ENCODE peak calls at places on chromosomes 12 and 14, in eight cellular contexts. X is activated CD4-positive, alpha-beta T cell treated with anti-CD3 and anti-CD28 coated beads for 24 hours; H is fibroblast of lung; T is stimulated activated CD8-positive, alpha-beta memory T cell treated with anti-CD3 and anti-CD28 coated beads, Interleukin-4, amount 100 ng/mL, for 24 hours; F is CD8-positive, alpha-beta T cell; I is activated CD4-positive, alpha-beta memory T cell treated with anti-CD3 and anti-CD28 coated beads, Interleukin-2, amount 10 ng/mL, durations not matched to agents 7 days and 5 days; B is CD8-positive, alpha-beta memory T cell; V is type B pancreatic cell. L is an unnamed sample.

GRCh38 chr12:106139422-106140141 is 828 bp upstream of the NUAK1 start:
- DNase-seq in X (no peak), H (peak), T (peak), F (no peak), I (no peak), B (no peak), V (peak), L (peak)

GRCh38 chr14:88016768-88017167 is 11.8 kb downstream of the GPR65 start:
- DNase-seq in X (no peak), H (no peak), T (no peak), F (no peak), I (no peak), B (no peak), V (no peak), L (no peak)

GRCh38 chr12:18898469-18898868 is 160.6 kb downstream of the CAPZA3 start:
- DNase-seq in X (no peak), H (no peak), T (no peak), F (no peak), I (no peak), B (no peak), V (no peak), L (no peak)

GRCh38 chr12:66203820-66204219 is 14.8 kb downstream of the IRAK3 start:
- DNase-seq in X (no peak), H (no peak), T (no peak), F (no peak), I (no peak), B (no peak), V (no peak), L (no peak)

GRCh38 chr12:13000935-13001724 is 1.1 kb upstream of the HEBP1 start:
- DNase-seq in X (no peak), H (peak), T (no peak), F (peak), I (peak), B (peak), V (peak), L (peak)

GRCh38 chr12:89163918-89164317 is 188.4 kb downstream of the DUSP6 start:
- DNase-seq in X (no peak), H (no peak), T (no peak), F (no peak), I (no peak), B (no peak), V (no peak), L (no peak)

GRCh38 chr14:106207316-106207715 is 680.9 kb downstream of the TMEM121 start:
- DNase-seq in X (no peak), H (no peak), T (no peak), F (no peak), I (no peak), B (no peak), V (no peak), L (no peak)

GRCh38 chr14:53180272-53181221 is 27.4 kb upstream of the DDHD1 start:
- DNase-seq in X (peak), H (peak), T (peak), F (peak), I (peak), B (peak), V (no peak), L (no peak)

GRCh38 chr12:74980510-74980909 is 229.1 kb downstream of the KCNC2 start:
- DNase-seq in X (no peak), H (no peak), T (no peak), F (no peak), I (no peak), B (no peak), V (no peak), L (no peak)

GRCh38 chr14:69573841-69574265 is 818 bp downstream of the CCDC177 start:
- DNase-seq in X (no peak), H (peak), T (no peak), F (no peak), I (no peak), B (no peak), V (no peak), L (peak)

L was measured in AG08396.